ENCODE peak calls at places on chromosomes 2 and 18, in eight cellular contexts. One of them, this sample, is unnamed.

GRCh38 chr2:120509991-120510735 is 164.2 kb downstream of the INHBB start:
- DNase-seq in WERI-Rb-1: peak
- DNase-seq in osteoblast: no peak
- DNase-seq in NCI-H1092: no peak
- DNase-seq in pancreas: no peak
- DNase-seq in astrocyte of the spinal cord: no peak
- DNase-seq in GM20000: no peak
- DNase-seq in activated naive CD8-positive, alpha-beta T cell treated with anti-CD3 and anti-CD28 coated beads, Interleukin-2, amount 10 ng/mL, durations not matched to agents 7 days and 5 days: no peak
- DNase-seq in this sample: no peak

GRCh38 chr2:31764169-31764568 is 183.4 kb upstream of the SRD5A2 start:
- DNase-seq in WERI-Rb-1: no peak
- DNase-seq in GM20000: no peak
- DNase-seq in activated naive CD8-positive, alpha-beta T cell treated with anti-CD3 and anti-CD28 coated beads, Interleukin-2, amount 10 ng/mL, durations not matched to agents 7 days and 5 days: no peak
- DNase-seq in osteoblast: no peak
- DNase-seq in NCI-H1092: no peak
- DNase-seq in astrocyte of the spinal cord: no peak
- DNase-seq in pancreas: no peak
- DNase-seq in this sample: no peak

GRCh38 chr2:190408538-190409271 is 550 bp downstream of the MFSD6 start:
- DNase-seq in pancreas: peak
- DNase-seq in GM20000: peak
- DNase-seq in astrocyte of the spinal cord: peak
- DNase-seq in WERI-Rb-1: peak
- DNase-seq in NCI-H1092: peak
- DNase-seq in activated naive CD8-positive, alpha-beta T cell treated with anti-CD3 and anti-CD28 coated beads, Interleukin-2, amount 10 ng/mL, durations not matched to agents 7 days and 5 days: peak
- DNase-seq in osteoblast: peak
- DNase-seq in this sample: peak

GRCh38 chr2:43221660-43222471 is 4.5 kb downstream of the ZFP36L2 start:
- DNase-seq in osteoblast: peak
- DNase-seq in NCI-H1092: peak
- DNase-seq in astrocyte of the spinal cord: peak
- DNase-seq in WERI-Rb-1: peak
- DNase-seq in pancreas: peak
- DNase-seq in GM20000: no peak
- DNase-seq in activated naive CD8-positive, alpha-beta T cell treated with anti-CD3 and anti-CD28 coated beads, Interleukin-2, amount 10 ng/mL, durations not matched to agents 7 days and 5 days: peak
- DNase-seq in this sample: peak

GRCh38 chr2:118763797-118764196 is 83.7 kb downstream of the EN1 start:
- DNase-seq in osteoblast: peak
- DNase-seq in activated naive CD8-positive, alpha-beta T cell treated with anti-CD3 and anti-CD28 coated beads, Interleukin-2, amount 10 ng/mL, durations not matched to agents 7 days and 5 days: no peak
- DNase-seq in WERI-Rb-1: no peak
- DNase-seq in astrocyte of the spinal cord: peak
- DNase-seq in NCI-H1092: no peak
- DNase-seq in pancreas: no peak
- DNase-seq in GM20000: no peak
- DNase-seq in this sample: no peak

GRCh38 chr2:169977510-169977909 is 150.3 kb downstream of the UBR3 start:
- DNase-seq in GM20000: no peak
- DNase-seq in astrocyte of the spinal cord: no peak
- DNase-seq in NCI-H1092: no peak
- DNase-seq in WERI-Rb-1: no peak
- DNase-seq in activated naive CD8-positive, alpha-beta T cell treated with anti-CD3 and anti-CD28 coated beads, Interleukin-2, amount 10 ng/mL, durations not matched to agents 7 days and 5 days: no peak
- DNase-seq in pancreas: no peak
- DNase-seq in osteoblast: no peak
- DNase-seq in this sample: no peak

GRCh38 chr18:35005963-35006577 is 35.1 kb upstream of the MAPRE2 start:
- DNase-seq in GM20000: peak
- DNase-seq in NCI-H1092: peak
- DNase-seq in pancreas: no peak
- DNase-seq in WERI-Rb-1: no peak
- DNase-seq in astrocyte of the spinal cord: peak
- DNase-seq in osteoblast: peak
- DNase-seq in activated naive CD8-positive, alpha-beta T cell treated with anti-CD3 and anti-CD28 coated beads, Interleukin-2, amount 10 ng/mL, durations not matched to agents 7 days and 5 days: no peak
- DNase-seq in this sample: no peak

GRCh38 chr2:186130678-186131511 is 355.2 kb upstream of the ZC3H15 start:
- DNase-seq in astrocyte of the spinal cord: peak
- DNase-seq in WERI-Rb-1: no peak
- DNase-seq in osteoblast: no peak
- DNase-seq in NCI-H1092: no peak
- DNase-seq in activated naive CD8-positive, alpha-beta T cell treated with anti-CD3 and anti-CD28 coated beads, Interleukin-2, amount 10 ng/mL, durations not matched to agents 7 days and 5 days: no peak
- DNase-seq in GM20000: no peak
- DNase-seq in pancreas: no peak
- DNase-seq in this sample: no peak

This sample was measured in activated T-cell treated with anti-CD3 and anti-CD28 coated beads, Interleukin-2, amount 50 U/mL, for 1 hour.